ENCODE peak calls at places on chromosomes 7 and 10, in ten cellular contexts. J is skeletal muscle cell; B is stimulated activated CD4-positive, alpha-beta T cell treated with anti-CD3 and anti-CD28 coated beads, Interleukin-4, amount 100 ng/mL, for 24 hours; H is GM13976; A is DMS79; O is M059J; Y is transverse colon; C is cardiac muscle cell; Q is fibroblast of the conjunctiva; R is GM12891. M is an unnamed sample.

GRCh38 chr7:30735631-30736030 is 16.3 kb upstream of the INMT start:
- DNase-seq in R (no peak), J (no peak), C (no peak), Q (no peak), Y (no peak), H (no peak), A (no peak), B (no peak), O (no peak), M (no peak)

GRCh38 chr7:41047789-41048191 is 655.1 kb downstream of the INHBA start:
- DNase-seq in H (no peak), A (no peak), R (no peak), B (no peak), Y (no peak), O (peak), C (peak), J (peak), Q (no peak), M (no peak)

GRCh38 chr7:29116801-29117200 is 29.5 kb downstream of the CPVL start:
- DNase-seq in Q (no peak), J (no peak), B (no peak), O (no peak), R (no peak), Y (no peak), H (no peak), A (no peak), C (no peak), M (no peak)

GRCh38 chr10:50397312-50398140 is 146.2 kb upstream of the ASAH2 start:
- DNase-seq in H (no peak), Y (no peak), C (no peak), O (no peak), B (no peak), A (no peak), J (no peak), Q (no peak), R (no peak), M (no peak)

GRCh38 chr10:86659161-86659691 is 4.9 kb downstream of the OPN4 start:
- DNase-seq in R (no peak), O (no peak), B (no peak), A (no peak), J (no peak), C (no peak), Y (no peak), Q (no peak), H (no peak), M (no peak)

GRCh38 chr10:132535065-132535651 is 2.4 kb upstream of the INPP5A start:
- DNase-seq in Y (no peak), B (no peak), A (no peak), C (no peak), J (no peak), O (no peak), H (no peak), R (no peak), Q (no peak), M (no peak)

GRCh38 chr7:151010307-151011096 is 13.8 kb downstream of the ATG9B start:
- DNase-seq in Q (no peak), A (no peak), O (no peak), J (no peak), R (no peak), B (peak), H (no peak), C (peak), Y (no peak), M (no peak)

GRCh38 chr7:142496545-142496991 is 238.7 kb upstream of the PRSS58 start:
- DNase-seq in J (no peak), B (no peak), H (peak), O (peak), A (no peak), C (peak), R (peak), Y (peak), Q (peak), M (no peak)

GRCh38 chr7:51158742-51159441 is 157.7 kb downstream of the COBL start:
- DNase-seq in A (no peak), Y (no peak), B (no peak), J (no peak), O (no peak), Q (no peak), H (no peak), C (no peak), R (no peak), M (no peak)

GRCh38 chr7:116630932-116631449 is 41.0 kb upstream of the MET start:
- DNase-seq in B (no peak), O (peak), A (no peak), C (no peak), R (no peak), J (peak), H (no peak), Q (peak), Y (peak), M (no peak)

GRCh38 chr7:139767561-139767982 is 10.2 kb downstream of the HIPK2 start:
- DNase-seq in J (no peak), C (no peak), O (no peak), R (peak), A (no peak), Q (no peak), B (no peak), H (peak), Y (no peak), M (no peak)

GRCh38 chr10:10589540-10589939 is 428.1 kb upstream of the CELF2 start:
- DNase-seq in H (peak), Q (peak), J (peak), Y (no peak), R (peak), O (peak), C (no peak), B (peak), A (no peak), M (no peak)

GRCh38 chr7:128172963-128173362 is 68.1 kb upstream of the LEP start:
- DNase-seq in Q (no peak), B (no peak), C (no peak), H (no peak), A (no peak), J (no peak), O (no peak), R (no peak), Y (no peak), M (no peak)

GRCh38 chr10:22927661-22928403 is at the start of gene ARMC3:
- DNase-seq in H (peak), B (peak), O (peak), R (peak), Q (peak), J (no peak), Y (peak), A (no peak), C (peak), M (peak)

GRCh38 chr7:158076656-158077055 is 511.0 kb downstream of the PTPRN2 start:
- DNase-seq in Y (no peak), A (no peak), O (no peak), C (no peak), R (no peak), Q (no peak), B (no peak), J (no peak), H (no peak), M (no peak)

GRCh38 chr7:40356312-40356711 is 221.5 kb downstream of the SUGCT start:
- DNase-seq in O (peak), Q (no peak), R (no peak), C (no peak), H (no peak), Y (no peak), B (no peak), A (no peak), J (no peak), M (no peak)

GRCh38 chr10:6382081-6382480 is 179.3 kb downstream of the PFKFB3 start:
- DNase-seq in Q (no peak), Y (peak), B (peak), O (peak), C (no peak), A (no peak), R (no peak), J (peak), H (peak), M (no peak)

M was measured in 8988T.